ENCODE peak calls at places on chromosome 6, in ten cellular contexts. F is upper lobe of left lung, E is transverse colon, S is H1, N is HepG2, L is SK-N-SH, Y is suprapubic skin, X is stomach, J is K562, Q is esophagus muscularis mucosa. M is an unnamed sample.

GRCh38 chr6:56595490-56596122 is 47.1 kb downstream of the DST start:
- DNase-seq in E (peak), J (peak), F (peak), Y (no peak), X (peak), Q (no peak), N (peak), S (peak), L (peak), M (no peak)

GRCh38 chr6:135274561-135275293 is 93.6 kb downstream of the MYB start:
- DNase-seq in Q (no peak), J (no peak), E (no peak), X (no peak), S (peak), N (no peak), L (no peak), F (no peak), Y (no peak), M (no peak)

GRCh38 chr6:11495565-11496145 is 41.9 kb upstream of the TMEM170B start:
- DNase-seq in Y (no peak), E (no peak), Q (no peak), F (no peak), X (no peak), J (no peak), L (no peak), N (no peak), S (no peak), M (no peak)

GRCh38 chr6:112249489-112249888 is 4.9 kb downstream of the LAMA4 start:
- DNase-seq in F (no peak), X (no peak), Y (no peak), L (no peak), E (no peak), J (no peak), N (no peak), S (no peak), Q (no peak), M (no peak)

GRCh38 chr6:136365781-136366354 is 76.2 kb upstream of the BCLAF1 start:
- DNase-seq in F (peak), L (no peak), Q (no peak), S (no peak), Y (peak), N (no peak), X (peak), J (no peak), E (peak), M (peak)

GRCh38 chr6:6039946-6040509 is 33.3 kb upstream of the NRN1 start:
- DNase-seq in Q (no peak), Y (no peak), J (no peak), E (no peak), F (no peak), N (no peak), S (no peak), L (no peak), X (no peak), M (no peak)

GRCh38 chr6:50998905-50999304 is 180.2 kb downstream of the TFAP2B start:
- DNase-seq in L (no peak), S (no peak), Q (no peak), J (no peak), E (no peak), X (no peak), F (no peak), Y (no peak), N (no peak), M (no peak)

GRCh38 chr6:89413006-89413400 is 930 bp upstream of the RRAGD start:
- DNase-seq in E (peak), X (peak), Q (peak), Y (no peak), S (no peak), J (no peak), L (no peak), N (no peak), F (peak), M (no peak)

GRCh38 chr6:33018904-33019303 is 9.5 kb upstream of the HLA-DOA start:
- DNase-seq in Y (peak), L (no peak), E (peak), F (peak), X (peak), S (no peak), N (no peak), Q (no peak), J (no peak), M (peak)

GRCh38 chr6:40244684-40245083 is 310.4 kb upstream of the MOCS1 start:
- DNase-seq in Y (no peak), F (no peak), J (no peak), X (no peak), S (no peak), Q (no peak), N (no peak), E (no peak), L (no peak), M (no peak)

GRCh38 chr6:14533446-14533845 is 415.9 kb downstream of the CD83 start:
- DNase-seq in E (no peak), J (no peak), S (no peak), Y (no peak), Q (no peak), X (no peak), F (no peak), N (no peak), L (no peak), M (no peak)

GRCh38 chr6:118752803-118753202 is 101.4 kb upstream of the CEP85L start:
- DNase-seq in X (no peak), N (no peak), Q (no peak), L (no peak), F (no peak), Y (no peak), J (no peak), E (no peak), S (no peak), M (no peak)

GRCh38 chr6:111865909-111866546 is 7.2 kb downstream of the FYN start:
- DNase-seq in F (no peak), N (no peak), L (no peak), E (no peak), Q (no peak), J (no peak), S (no peak), Y (no peak), X (no peak), M (no peak)

GRCh38 chr6:133132092-133132491 is 109.1 kb upstream of the EYA4 start:
- DNase-seq in S (no peak), X (no peak), E (no peak), Q (no peak), J (no peak), N (no peak), Y (no peak), L (peak), F (no peak), M (no peak)

GRCh38 chr6:88499845-88500699 is 333.9 kb upstream of the CNR1 start:
- DNase-seq in E (no peak), X (no peak), Q (peak), S (no peak), J (no peak), F (no peak), Y (no peak), L (no peak), N (no peak), M (no peak)

GRCh38 chr6:30311101-30311500 is 15.6 kb upstream of the TRIM39 start:
- DNase-seq in L (no peak), J (peak), Y (no peak), N (no peak), Q (no peak), F (no peak), S (no peak), X (no peak), E (no peak), M (no peak)

GRCh38 chr6:7201732-7202541 is 94.2 kb downstream of the RREB1 start:
- DNase-seq in E (peak), N (no peak), J (peak), F (peak), Q (no peak), S (no peak), L (no peak), X (peak), Y (no peak), M (no peak)

GRCh38 chr6:42113929-42114636 is 28.3 kb downstream of the C6orf132 start:
- DNase-seq in Q (no peak), L (no peak), X (no peak), J (no peak), S (no peak), E (peak), N (peak), Y (no peak), F (no peak), M (no peak)

GRCh38 chr6:33655155-33655554 is 34.0 kb downstream of the ITPR3 start:
- DNase-seq in Y (no peak), S (no peak), E (no peak), J (no peak), X (no peak), Q (no peak), N (no peak), L (peak), F (no peak), M (no peak)

GRCh38 chr6:44531447-44532015 is 144.0 kb downstream of the CDC5L start:
- DNase-seq in S (no peak), L (no peak), Q (peak), J (no peak), Y (no peak), N (no peak), X (no peak), F (no peak), E (no peak), M (no peak)

GRCh38 chr6:137210903-137211302 is 8.3 kb downstream of the IFNGR1 start:
- DNase-seq in Y (no peak), L (no peak), F (no peak), Q (no peak), X (no peak), S (no peak), E (no peak), N (no peak), J (no peak), M (no peak)

GRCh38 chr6:1047926-1048595 is 263.8 kb upstream of the FOXQ1 start:
- DNase-seq in Q (no peak), Y (no peak), X (no peak), F (no peak), J (no peak), S (no peak), N (no peak), L (no peak), E (no peak), M (no peak)

GRCh38 chr6:169328112-169328801 is 74.6 kb upstream of the THBS2 start:
- DNase-seq in F (no peak), Y (no peak), L (no peak), J (no peak), E (no peak), Q (no peak), N (no peak), S (no peak), X (no peak), M (no peak)

GRCh38 chr6:33693186-33694158 is 18.0 kb downstream of the UQCC2 start:
- DNase-seq in S (no peak), L (peak), J (no peak), E (no peak), Q (no peak), X (no peak), N (no peak), F (no peak), Y (peak), M (no peak)

GRCh38 chr6:3625161-3625979 is 126.1 kb downstream of the PXDC1 start:
- DNase-seq in N (no peak), F (no peak), J (no peak), X (no peak), S (peak), Q (peak), Y (no peak), E (no peak), L (no peak), M (no peak)

GRCh38 chr6:17867880-17868279 is 119.6 kb downstream of the KIF13A start:
- DNase-seq in J (no peak), E (no peak), Q (no peak), F (no peak), N (peak), S (no peak), Y (no peak), X (no peak), L (peak), M (no peak)

GRCh38 chr6:155583997-155584396 is 128.4 kb upstream of the NOX3 start:
- DNase-seq in E (no peak), N (no peak), Q (no peak), Y (no peak), L (no peak), F (no peak), S (no peak), J (no peak), X (no peak), M (no peak)

DNA sequence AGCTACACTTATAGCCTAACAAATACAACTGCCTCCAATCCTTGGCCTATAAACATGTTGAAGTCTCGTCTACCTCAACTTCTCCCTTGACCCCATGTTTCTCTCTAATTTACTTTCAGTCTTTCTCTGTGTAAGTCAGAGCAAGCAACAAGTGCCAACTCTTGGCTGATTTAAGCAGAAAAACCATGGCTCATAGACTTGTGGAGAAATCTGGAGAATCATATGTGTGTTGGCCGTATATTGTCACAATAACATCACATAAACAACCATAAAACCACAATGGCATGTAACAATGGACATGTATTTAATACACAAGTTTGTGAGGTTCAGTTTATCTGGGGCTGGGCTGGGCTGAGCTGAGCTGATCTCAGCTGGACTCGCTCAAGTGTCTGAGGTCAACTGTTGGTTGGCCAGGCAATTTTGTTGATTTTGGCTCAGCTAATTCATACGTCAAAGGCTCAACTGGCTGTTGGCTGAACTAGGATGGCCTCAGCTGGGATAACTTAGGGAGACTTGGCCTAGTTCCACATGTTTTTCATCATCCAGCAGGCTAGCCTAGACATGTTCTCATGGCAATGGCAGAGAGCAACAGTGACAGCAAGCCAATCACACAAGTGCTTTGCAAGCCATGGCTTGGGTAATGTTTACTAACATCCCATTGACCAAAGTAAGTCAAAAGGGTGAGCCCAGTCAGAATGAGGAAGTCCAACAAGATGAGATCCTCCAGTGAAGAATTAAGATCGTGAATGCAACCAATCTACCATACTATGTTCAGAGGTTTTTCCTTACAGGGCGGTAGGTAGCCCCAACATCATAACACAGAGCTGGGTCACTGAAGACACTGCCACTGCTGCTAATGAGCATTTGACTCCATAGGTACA is 12.9 kb upstream of the TBC1D22B start:
- DNase-seq in J (peak), N (peak), L (no peak), S (no peak), E (peak), X (peak), Y (peak), Q (peak), F (peak), M (peak)
- TF ChIP-seq EP300 in J (no peak), N (peak), L (no peak), S (no peak), E (peak), X (peak), Y (no peak), Q (no peak), F (peak), M (peak)

GRCh38 chr6:83514877-83515466 is 2.6 kb downstream of the PRSS35 start:
- DNase-seq in E (no peak), J (peak), Q (no peak), S (no peak), Y (no peak), N (peak), F (no peak), L (peak), X (no peak), M (no peak)
- TF ChIP-seq POLR2AphosphoS5 in E (no peak), J (no peak), Q (no peak), S (no peak), Y (no peak), N (no peak), F (no peak), L (no peak), X (no peak), M (no peak)

GRCh38 chr6:25649611-25650010 is 2.4 kb upstream of the SCGN start:
- DNase-seq in E (no peak), N (no peak), Y (no peak), F (no peak), J (no peak), L (no peak), S (no peak), Q (no peak), X (no peak), M (no peak)

GRCh38 chr6:25655746-25656145 is 3.7 kb downstream of the SCGN start:
- DNase-seq in J (no peak), X (no peak), S (no peak), Q (no peak), L (no peak), Y (no peak), E (no peak), F (no peak), N (no peak), M (no peak)

DNA sequence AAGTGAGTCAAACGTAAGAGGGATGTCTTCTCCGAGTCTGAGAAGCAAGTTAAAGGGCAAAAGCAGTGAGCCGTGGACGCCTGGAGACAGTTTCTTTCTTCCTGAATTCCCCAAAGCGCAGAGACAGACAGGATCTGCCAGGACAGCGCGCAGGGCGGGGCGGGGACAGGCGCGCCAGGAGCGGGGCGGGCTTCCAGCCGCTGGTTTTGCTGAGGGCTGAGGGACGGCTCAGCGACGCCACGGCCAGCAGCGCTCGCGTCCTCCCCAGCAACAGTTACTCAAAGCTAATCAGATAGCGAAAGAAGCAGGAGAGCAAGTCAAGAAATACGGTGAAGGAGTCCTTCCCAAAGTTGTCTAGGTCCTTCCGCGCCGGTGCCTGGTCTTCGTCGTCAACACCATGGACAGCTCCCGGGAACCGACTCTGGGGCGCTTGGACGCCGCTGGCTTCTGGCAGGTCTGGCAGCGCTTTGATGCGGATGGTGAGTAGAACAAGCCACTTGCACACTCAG is at the start of gene SCGN:
- DNase-seq in N (peak), X (peak), F (peak), Q (no peak), Y (peak), J (peak), E (peak), S (peak), L (peak), M (no peak)
- TF ChIP-seq EP300 in N (no peak), X (no peak), F (no peak), Q (no peak), Y (no peak), J (no peak), E (no peak), S (no peak), L (no peak), M (no peak)

GRCh38 chr6:159090530-159091306 is 45.9 kb upstream of the TAGAP start:
- DNase-seq in L (no peak), Q (no peak), J (no peak), N (no peak), E (no peak), F (no peak), Y (no peak), X (peak), S (peak), M (no peak)
- TF ChIP-seq POLR2AphosphoS5 in L (no peak), Q (no peak), J (no peak), N (no peak), E (no peak), F (no peak), Y (no peak), X (no peak), S (no peak), M (no peak)

DNA sequence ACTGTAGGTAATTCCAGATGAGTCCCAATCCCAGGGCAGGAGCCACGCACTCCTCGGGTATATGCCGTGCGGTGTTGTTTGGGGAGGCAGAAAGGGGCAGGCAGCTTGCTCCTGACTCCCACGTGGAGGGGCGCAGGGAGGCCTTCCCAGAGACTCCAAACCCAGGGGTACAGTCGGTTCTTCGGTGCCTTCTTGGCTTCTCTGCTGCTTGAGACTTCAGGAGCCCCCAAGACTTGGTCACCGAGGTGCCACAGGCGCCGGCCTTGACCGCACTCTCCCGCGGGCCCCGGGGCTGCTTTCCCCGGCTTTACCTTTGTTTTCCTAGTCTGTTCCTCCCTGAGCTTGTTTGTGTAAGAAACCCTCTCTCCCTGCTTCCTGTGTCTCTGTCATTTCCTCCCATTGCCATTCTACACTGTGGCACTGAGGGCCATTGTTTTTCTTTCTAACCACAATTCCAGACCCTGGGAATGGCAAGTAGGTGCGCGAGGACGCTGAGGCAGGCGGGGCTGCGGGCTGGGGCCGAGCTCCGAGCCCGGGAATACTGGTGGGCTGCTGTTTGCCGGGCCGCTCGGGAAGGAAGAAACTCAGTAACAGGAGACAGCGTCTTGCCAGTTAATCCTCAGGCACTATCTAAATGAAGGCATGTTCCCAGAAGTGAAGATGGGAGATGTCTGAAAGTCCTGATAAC is 215.6 kb upstream of the HEY2 start:
- DNase-seq in S (peak), L (no peak), X (no peak), Q (no peak), J (no peak), N (peak), Y (no peak), E (no peak), F (no peak), M (no peak)
- TF ChIP-seq EP300 in S (no peak), L (no peak), X (no peak), Q (no peak), J (no peak), N (no peak), Y (no peak), E (no peak), F (no peak), M (no peak)

GRCh38 chr6:80638222-80639055 is 532.0 kb downstream of the BCKDHB start:
- DNase-seq in J (no peak), L (peak), F (peak), E (peak), Y (no peak), N (peak), Q (no peak), X (peak), S (no peak), M (no peak)
- TF ChIP-seq POLR2AphosphoS5 in J (no peak), L (peak), F (peak), E (no peak), Y (no peak), N (no peak), Q (no peak), X (peak), S (no peak), M (no peak)

GRCh38 chr6:150038202-150038830 is 13.0 kb upstream of the RAET1L start:
- DNase-seq in S (peak), X (no peak), Q (no peak), E (no peak), Y (no peak), F (no peak), N (no peak), J (no peak), L (no peak), M (no peak)
- TF ChIP-seq EP300 in S (no peak), X (no peak), Q (no peak), E (no peak), Y (no peak), F (no peak), N (no peak), J (no peak), L (no peak), M (no peak)

M was measured in sigmoid colon.